ENCODE peak calls at places on chromosomes 3 and 15, in four cellular contexts. L is activated naive CD4-positive, alpha-beta T cell; M is activated CD8-positive, alpha-beta T cell treated with anti-CD3 and anti-CD28 coated beads, Interleukin-2, amount 10 ng/mL, durations not matched to agents 7 days and 5 days; Y is stimulated activated CD8-positive, alpha-beta memory T cell treated with anti-CD3 and anti-CD28 coated beads, Interleukin-15, amount 100 ng/mL, for 1 hour. G is an unnamed sample.

GRCh38 chr15:45333550-45333949 is 44.8 kb downstream of the GATM start:
- DNase-seq in L (no peak), M (no peak), Y (no peak), G (no peak)

GRCh38 chr15:45588199-45588910 is 1.2 kb downstream of the BLOC1S6 start:
- DNase-seq in L (no peak), M (no peak), Y (no peak), G (no peak)

GRCh38 chr3:194840661-194841514 is 155.2 kb downstream of the FAM43A start:
- DNase-seq in L (no peak), M (no peak), Y (no peak), G (no peak)

GRCh38 chr3:193207290-193207689 is 33.7 kb upstream of the PLAAT1 start:
- DNase-seq in L (no peak), M (no peak), Y (no peak), G (no peak)

GRCh38 chr15:49137861-49138260 is 17.5 kb downstream of the COPS2 start:
- DNase-seq in L (no peak), M (no peak), Y (no peak), G (no peak)

GRCh38 chr15:64699767-64700388 is 75.5 kb downstream of the RBPMS2 start:
- DNase-seq in L (no peak), M (no peak), Y (no peak), G (no peak)

GRCh38 chr3:29642393-29643033 is 361.6 kb downstream of the RBMS3 start:
- DNase-seq in L (no peak), M (no peak), Y (no peak), G (no peak)

GRCh38 chr3:126960604-126960995 is 22.3 kb upstream of the PLXNA1 start:
- DNase-seq in L (no peak), M (no peak), Y (no peak), G (no peak)